ENCODE peak calls at places on chromosomes 16 and 17, in four cellular contexts. V is GM12878, D is K562, S is HepG2. T is an unnamed sample.

GRCh38 chr17:69712801-69713311 is 298.4 kb downstream of the MAP2K6 start:
- DNase-seq in V (no peak), D (no peak), S (no peak), T (no peak)

GRCh38 chr17:2081564-2081963 is 26.7 kb downstream of the HIC1 start:
- DNase-seq in V (no peak), D (no peak), S (no peak), T (no peak)

GRCh38 chr17:69410671-69411070 is 3.8 kb upstream of the MAP2K6 start:
- DNase-seq in V (no peak), D (no peak), S (no peak), T (no peak)

GRCh38 chr17:64406321-64407200 is 15.9 kb upstream of the PECAM1 start:
- DNase-seq in V (no peak), D (peak; percentile 52), S (peak; percentile 92), T (peak; percentile 31)

GRCh38 chr16:4746215-4746614 is 11.9 kb downstream of the DNAAF8 start:
- DNase-seq in V (no peak), D (no peak), S (no peak), T (no peak)

GRCh38 chr16:71746442-71747046 is 22.0 kb upstream of the PHLPP2 start:
- DNase-seq in V (no peak), D (peak; percentile 46), S (peak; percentile 51), T (no peak)

GRCh38 chr16:53055603-53056527 is 1.1 kb downstream of the CHD9 start:
- DNase-seq in V (no peak), D (peak; percentile 59), S (peak; percentile 70), T (no peak)

GRCh38 chr17:3804503-3804931 is 3.5 kb upstream of the ITGAE start:
- DNase-seq in V (peak; percentile 63), D (no peak), S (peak; percentile 58), T (no peak)

GRCh38 chr17:15909481-15909991 is 35.4 kb upstream of the ADORA2B start:
- DNase-seq in V (no peak), D (no peak), S (peak; percentile 21), T (peak; percentile 9)

GRCh38 chr16:57262841-57263584 is 18.0 kb downstream of the ARL2BP start:
- DNase-seq in V (no peak), D (no peak), S (no peak), T (no peak)

GRCh38 chr17:29247219-29247618 is 560 bp downstream of the CRYBA1 start:
- DNase-seq in V (no peak), D (no peak), S (no peak), T (no peak)

GRCh38 chr17:79258843-79259242 is 184.2 kb downstream of the ENGASE start:
- DNase-seq in V (no peak), D (no peak), S (no peak), T (no peak)

GRCh38 chr16:55703003-55704001 is 47.5 kb downstream of the SLC6A2 start:
- DNase-seq in V (no peak), D (peak; percentile 19), S (peak; percentile 74), T (no peak)

GRCh38 chr17:80375186-80375585 is 39.8 kb upstream of the ENDOV start:
- DNase-seq in V (no peak), D (no peak), S (no peak), T (no peak)

GRCh38 chr17:68908045-68908444 is 47.1 kb downstream of the ABCA8 start:
- DNase-seq in V (peak; percentile 41), D (no peak), S (peak; percentile 79), T (no peak)

GRCh38 chr16:48592839-48593429 is 17.0 kb downstream of the N4BP1 start:
- DNase-seq in V (no peak), D (no peak), S (no peak), T (no peak)

GRCh38 chr17:2343421-2343820 is 6.1 kb downstream of the SGSM2 start:
- DNase-seq in V (no peak), D (no peak), S (no peak), T (no peak)

DNA sequence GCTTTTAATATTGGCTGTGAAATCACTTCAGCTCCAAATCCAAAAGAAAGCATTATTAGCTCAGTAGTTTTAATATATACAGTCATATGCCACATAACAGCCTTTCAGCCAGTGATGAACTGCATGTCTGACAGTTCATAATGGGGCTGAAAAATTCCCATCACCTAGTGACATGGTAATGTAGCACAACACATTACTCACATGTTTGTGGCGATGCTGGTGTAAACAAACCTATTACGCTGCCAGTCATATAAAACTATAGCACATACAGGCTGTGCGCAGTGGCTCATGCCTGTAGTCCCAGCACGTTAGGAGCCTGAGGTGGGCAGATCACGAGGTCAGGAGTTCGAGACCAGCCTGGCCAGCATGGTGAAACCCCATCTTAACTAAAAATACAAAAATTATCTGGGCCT is 92.2 kb downstream of the TUBD1 start:
- DNase-seq in V (no peak), D (no peak), S (no peak), T (no peak)
- TF ChIP-seq TCF7 in V (no peak), D (no peak), S (no peak), T (no peak)

DNA sequence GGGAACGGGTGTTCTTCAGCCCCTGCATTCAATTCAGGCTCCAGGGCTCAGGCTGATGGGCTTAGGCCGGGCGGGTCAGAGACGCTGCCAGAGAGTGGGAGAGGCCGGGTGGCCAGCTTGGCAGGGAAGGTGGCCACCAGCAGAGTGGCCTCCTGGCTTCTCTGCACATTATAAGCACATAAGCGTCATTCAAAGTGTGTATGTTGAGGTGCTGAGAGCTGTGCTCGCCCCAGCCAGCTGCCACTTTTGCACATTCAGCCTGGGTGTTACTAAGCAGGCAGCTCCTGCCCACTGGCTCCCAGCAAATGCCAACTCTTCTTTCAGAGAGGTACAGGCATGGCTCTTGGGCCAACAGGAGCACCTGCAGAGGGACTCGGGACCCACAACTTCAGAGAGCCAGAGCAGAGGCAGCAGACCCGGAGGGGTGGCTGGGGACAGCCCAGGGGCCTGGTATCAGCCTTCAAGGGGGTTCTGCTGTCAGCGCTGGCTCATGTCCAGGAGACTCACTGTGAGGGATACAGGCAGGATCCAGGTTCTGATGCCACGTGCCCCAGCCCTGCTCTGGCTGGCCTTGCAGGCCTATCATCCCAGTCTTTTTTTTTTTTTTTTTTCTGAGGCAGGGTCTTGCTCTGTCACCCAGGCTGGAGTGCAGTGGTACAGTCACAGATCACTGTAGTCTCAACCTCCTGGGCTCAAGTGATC is 8.8 kb upstream of the MTSS2 start:
- DNase-seq in V (no peak), D (no peak), S (no peak), T (no peak)
- TF ChIP-seq CBFB in V (no peak), D (no peak), S (no peak), T (no peak)

GRCh38 chr16:58850019-58850626 is 116.0 kb upstream of the GOT2 start:
- DNase-seq in V (no peak), D (no peak), S (no peak), T (no peak)

GRCh38 chr16:58855291-58855823 is 121.2 kb upstream of the GOT2 start:
- DNase-seq in V (no peak), D (no peak), S (no peak), T (no peak)

GRCh38 chr16:58853830-58854229 is 119.7 kb upstream of the GOT2 start:
- DNase-seq in V (no peak), D (no peak), S (no peak), T (no peak)

GRCh38 chr16:58850627-58851024 is 116.5 kb upstream of the GOT2 start:
- DNase-seq in V (no peak), D (peak; percentile 16), S (no peak), T (no peak)

DNA sequence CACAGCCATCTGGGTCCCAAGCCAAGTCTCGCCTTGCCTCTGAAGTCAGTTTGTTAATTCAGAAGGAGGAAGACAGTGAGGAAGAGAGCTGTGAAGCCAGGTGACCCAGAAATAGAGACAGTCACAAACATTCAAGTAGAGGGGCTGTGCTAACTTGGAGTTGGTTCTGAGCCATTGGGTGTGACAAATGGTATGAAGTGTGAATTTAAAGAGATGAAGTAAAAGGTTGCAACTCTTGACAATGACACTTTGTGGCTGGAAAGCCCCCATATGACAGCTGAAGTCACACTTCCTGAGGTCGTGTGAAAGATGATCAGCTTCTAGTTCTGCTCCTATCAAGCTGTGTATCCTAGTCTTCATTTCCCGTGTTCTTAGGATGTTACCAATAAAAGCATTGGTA is 120.3 kb upstream of the GOT2 start:
- DNase-seq in V (peak; percentile 46), D (no peak), S (no peak), T (no peak)
- TF ChIP-seq NR2C2 in V (no peak), D (no peak), S (no peak), T (no peak)

GRCh38 chr17:27460196-27460725 is 4.0 kb downstream of the KSR1 start:
- DNase-seq in V (no peak), D (no peak), S (peak; percentile 43), T (no peak)
- TF ChIP-seq TCF7 in V (no peak), D (no peak), S (no peak), T (no peak)

GRCh38 chr16:51222016-51222415 is 70.9 kb upstream of the SALL1 start:
- DNase-seq in V (no peak), D (no peak), S (no peak), T (no peak)
- TF ChIP-seq CBFB in V (no peak), D (no peak), S (no peak), T (no peak)

GRCh38 chr17:12856451-12856850 is 67.2 kb downstream of the ARHGAP44 start:
- DNase-seq in V (no peak), D (no peak), S (no peak), T (no peak)

GRCh38 chr17:12853921-12854320 is 64.6 kb downstream of the ARHGAP44 start:
- DNase-seq in V (no peak), D (no peak), S (no peak), T (no peak)

GRCh38 chr17:12857592-12857991 is 68.3 kb downstream of the ARHGAP44 start:
- DNase-seq in V (no peak), D (no peak), S (no peak), T (no peak)

GRCh38 chr17:12859520-12859919 is 70.2 kb downstream of the ARHGAP44 start:
- DNase-seq in V (peak; percentile 73), D (no peak), S (no peak), T (no peak)
- TF ChIP-seq NR2C2 in V (no peak), D (no peak), S (no peak), T (no peak)

GRCh38 chr17:7467498-7467897 is 11.9 kb downstream of the ZBTB4 start:
- DNase-seq in V (no peak), D (no peak), S (no peak), T (no peak)

GRCh38 chr17:7468290-7468689 is 11.1 kb downstream of the ZBTB4 start:
- DNase-seq in V (no peak), D (no peak), S (no peak), T (no peak)

GRCh38 chr17:7475764-7476422 is 3.5 kb downstream of the ZBTB4 start:
- DNase-seq in V (no peak), D (peak; percentile 39), S (no peak), T (no peak)

GRCh38 chr17:7468814-7469438 is 10.5 kb downstream of the ZBTB4 start:
- DNase-seq in V (no peak), D (no peak), S (no peak), T (no peak)

GRCh38 chr17:7471729-7472128 is 7.7 kb downstream of the ZBTB4 start:
- DNase-seq in V (no peak), D (no peak), S (no peak), T (no peak)
- TF ChIP-seq TCF7 in V (no peak), D (no peak), S (no peak), T (no peak)

DNA sequence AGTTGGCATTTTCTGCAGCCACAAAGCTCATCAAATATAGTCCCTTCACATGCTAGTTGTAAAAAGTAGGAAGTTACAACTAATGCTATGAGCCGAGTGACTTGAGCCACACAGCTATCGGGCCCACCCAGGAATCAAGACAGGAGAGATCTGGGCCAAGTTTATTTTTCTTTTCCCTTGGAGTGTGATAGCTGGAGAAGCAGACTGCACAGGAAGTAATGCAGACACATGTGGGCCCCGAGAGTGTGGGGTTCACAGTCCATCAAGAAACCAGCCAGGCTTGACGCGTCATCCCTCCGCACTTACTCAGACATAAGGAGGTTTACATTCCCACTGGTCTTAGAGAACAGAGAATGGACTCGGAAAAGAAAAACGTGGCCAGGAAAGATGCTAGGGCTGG is 403.1 kb upstream of the CDH11 start:
- DNase-seq in V (no peak), D (no peak), S (no peak), T (no peak)
- TF ChIP-seq CBFB in V (no peak), D (no peak), S (no peak), T (no peak)

T was measured in WTC11.